ENCODE peak calls at places on chromosomes 4 and X, in eight cellular contexts. C, L, X, D, I, W, P and M are unnamed samples.

GRCh38 chr4:74990276-74990675 is 57.4 kb downstream of the PARM1 start:
- DNase-seq in C (no peak), L (no peak), X (no peak), D (no peak), I (no peak), W (no peak), P (no peak), M (no peak)

GRCh38 chr4:74933562-74934015 is 673 bp downstream of the PARM1 start:
- DNase-seq in C (peak), L (no peak), X (peak), D (no peak), I (peak), W (no peak), P (no peak), M (no peak)

GRCh38 chrX:153772608-153773217 is 8.1 kb upstream of the SRPK3 start:
- DNase-seq in C (no peak), L (no peak), X (no peak), D (no peak), I (peak), W (no peak), P (no peak), M (peak)

GRCh38 chr4:38456096-38456495 is 207.9 kb upstream of the KLF3 start:
- DNase-seq in C (no peak), L (no peak), X (no peak), D (no peak), I (no peak), W (no peak), P (no peak), M (no peak)

GRCh38 chr4:4492161-4492847 is 49.5 kb downstream of the STX18 start:
- DNase-seq in C (peak), L (peak), X (peak), D (no peak), I (peak), W (no peak), P (no peak), M (no peak)

GRCh38 chr4:81465668-81466357 is 5.9 kb downstream of the RASGEF1B start:
- DNase-seq in C (no peak), L (no peak), X (no peak), D (no peak), I (no peak), W (no peak), P (no peak), M (no peak)

GRCh38 chr4:108749119-108749518 is 13.7 kb downstream of the ETNPPL start:
- DNase-seq in C (peak), L (no peak), X (no peak), D (no peak), I (no peak), W (no peak), P (no peak), M (no peak)

GRCh38 chrX:7334253-7334935 is 186.4 kb upstream of the PUDP start:
- DNase-seq in C (peak), L (no peak), X (peak), D (peak), I (no peak), W (no peak), P (no peak), M (no peak)

GRCh38 chr4:36189511-36190226 is 54.6 kb downstream of the ARAP2 start:
- DNase-seq in C (no peak), L (peak), X (no peak), D (no peak), I (no peak), W (no peak), P (no peak), M (no peak)

GRCh38 chr4:125676583-125676982 is 361.8 kb downstream of the FAT4 start:
- DNase-seq in C (no peak), L (no peak), X (no peak), D (no peak), I (no peak), W (no peak), P (no peak), M (no peak)

GRCh38 chr4:120874792-120875774 is 47.4 kb downstream of the PRDM5 start:
- DNase-seq in C (no peak), L (no peak), X (peak), D (no peak), I (no peak), W (no peak), P (no peak), M (no peak)

GRCh38 chr4:86280246-86280645 is 79.6 kb downstream of the MAPK10 start:
- DNase-seq in C (no peak), L (no peak), X (no peak), D (no peak), I (no peak), W (no peak), P (no peak), M (no peak)

GRCh38 chrX:136261316-136261715 is 10.1 kb upstream of the MAP7D3 start:
- DNase-seq in C (no peak), L (no peak), X (peak), D (peak), I (no peak), W (no peak), P (no peak), M (no peak)

GRCh38 chrX:108025954-108026616 is 18.8 kb upstream of the VSIG1 start:
- DNase-seq in C (no peak), L (no peak), X (no peak), D (no peak), I (no peak), W (no peak), P (no peak), M (no peak)

GRCh38 chrX:126489141-126489540 is 63.5 kb downstream of the DCAF12L1 start:
- DNase-seq in C (no peak), L (no peak), X (no peak), D (no peak), I (no peak), W (no peak), P (no peak), M (no peak)

GRCh38 chr4:7394681-7395451 is 39.9 kb downstream of the PSAPL1 start:
- DNase-seq in C (no peak), L (no peak), X (no peak), D (no peak), I (no peak), W (no peak), P (no peak), M (no peak)

GRCh38 chr4:3352918-3353594 is 60.2 kb downstream of the RGS12 start:
- DNase-seq in C (no peak), L (no peak), X (no peak), D (no peak), I (no peak), W (peak), P (no peak), M (no peak)

GRCh38 chr4:65580551-65580950 is 89.7 kb downstream of the EPHA5 start:
- DNase-seq in C (no peak), L (no peak), X (peak), D (no peak), I (no peak), W (no peak), P (no peak), M (no peak)

GRCh38 chrX:24424948-24425347 is 40.1 kb upstream of the PDK3 start:
- DNase-seq in C (peak), L (no peak), X (peak), D (peak), I (no peak), W (peak), P (no peak), M (no peak)

GRCh38 chr4:1766336-1767057 is 26.6 kb upstream of the FGFR3 start:
- DNase-seq in C (no peak), L (no peak), X (no peak), D (no peak), I (no peak), W (no peak), P (no peak), M (peak)

GRCh38 chr4:152352645-152353116 is 183.2 kb downstream of the FBXW7 start:
- DNase-seq in C (peak), L (peak), X (peak), D (peak), I (peak), W (peak), P (no peak), M (peak)

GRCh38 chr4:52103314-52103713 is 52.2 kb downstream of the SPATA18 start:
- DNase-seq in C (peak), L (no peak), X (peak), D (no peak), I (no peak), W (no peak), P (peak), M (no peak)

GRCh38 chr4:1588306-1588705 is 95.8 kb downstream of the FAM53A start:
- DNase-seq in C (no peak), L (no peak), X (no peak), D (no peak), I (no peak), W (peak), P (no peak), M (no peak)

GRCh38 chrX:72105436-72105835 is 26.3 kb downstream of the RTL5 start:
- DNase-seq in C (no peak), L (peak), X (no peak), D (no peak), I (no peak), W (no peak), P (no peak), M (no peak)

GRCh38 chr4:91243132-91243531 is 1060.6 kb upstream of the GRID2 start:
- DNase-seq in C (no peak), L (no peak), X (no peak), D (peak), I (no peak), W (no peak), P (no peak), M (no peak)

GRCh38 chrX:8201896-8202331 is 30.8 kb upstream of the VCX2 start:
- DNase-seq in C (no peak), L (no peak), X (no peak), D (no peak), I (no peak), W (no peak), P (no peak), M (no peak)

GRCh38 chr4:10109995-10110670 is 6.5 kb downstream of the WDR1 start:
- DNase-seq in C (no peak), L (no peak), X (no peak), D (no peak), I (no peak), W (no peak), P (no peak), M (no peak)

GRCh38 chr4:73087871-73088270 is 18.4 kb upstream of the COX18 start:
- DNase-seq in C (no peak), L (no peak), X (no peak), D (no peak), I (no peak), W (no peak), P (no peak), M (no peak)

GRCh38 chr4:41358626-41359025 is 101.9 kb downstream of the UCHL1 start:
- DNase-seq in C (peak), L (no peak), X (peak), D (peak), I (no peak), W (no peak), P (no peak), M (no peak)

GRCh38 chrX:140701480-140701879 is 8.1 kb upstream of the LINC00632 start:
- DNase-seq in C (peak), L (no peak), X (peak), D (peak), I (no peak), W (no peak), P (no peak), M (no peak)

GRCh38 chr4:95547708-95548471 is 883 bp downstream of the UNC5C start:
- DNase-seq in C (peak), L (no peak), X (peak), D (no peak), I (no peak), W (peak), P (no peak), M (no peak)

GRCh38 chrX:19122641-19123009 is 357 bp upstream of the ADGRG2 start:
- DNase-seq in C (no peak), L (no peak), X (no peak), D (no peak), I (no peak), W (no peak), P (no peak), M (no peak)

GRCh38 chr4:76990288-76991080 is 40.9 kb downstream of the SEPTIN11 start:
- DNase-seq in C (peak), L (no peak), X (peak), D (peak), I (no peak), W (no peak), P (no peak), M (no peak)

GRCh38 chr4:161252520-161253141 is 911.2 kb downstream of the FSTL5 start:
- DNase-seq in C (peak), L (peak), X (peak), D (no peak), I (no peak), W (no peak), P (no peak), M (no peak)

GRCh38 chrX:19698691-19699090 is 183.4 kb upstream of the MAP3K15 start:
- DNase-seq in C (no peak), L (no peak), X (no peak), D (no peak), I (no peak), W (no peak), P (no peak), M (no peak)

GRCh38 chr4:102787096-102787867 is 26.5 kb upstream of the MANBA start:
- DNase-seq in C (peak), L (no peak), X (peak), D (no peak), I (no peak), W (no peak), P (no peak), M (no peak)

GRCh38 chr4:7224001-7224400 is 31.7 kb downstream of the SORCS2 start:
- DNase-seq in C (no peak), L (no peak), X (no peak), D (no peak), I (no peak), W (no peak), P (no peak), M (no peak)

GRCh38 chr4:105060628-105061027 is 86.0 kb upstream of the TET2 start:
- DNase-seq in C (no peak), L (peak), X (no peak), D (no peak), I (peak), W (no peak), P (no peak), M (no peak)

GRCh38 chr4:147994076-147994475 is 262.2 kb downstream of the ARHGAP10 start:
- DNase-seq in C (no peak), L (no peak), X (no peak), D (no peak), I (no peak), W (no peak), P (no peak), M (no peak)